ENCODE peak calls at places on chromosomes 5 and 9, in six cellular contexts. C is AG20443, Y is upper lobe of right lung, J is GM13977, P is posterior cingulate gyrus, O is AG04450. L is an unnamed sample.

GRCh38 chr5:174187001-174187400 is 141.5 kb downstream of the NSG2 start:
- DNase-seq in O (no peak), J (no peak), P (no peak), Y (no peak), C (no peak), L (no peak)

GRCh38 chr5:133396187-133396621 is 216.1 kb downstream of the FSTL4 start:
- DNase-seq in P (no peak), J (no peak), C (no peak), O (no peak), Y (no peak), L (no peak)

GRCh38 chr5:67795781-67796477 is 419.6 kb upstream of the PIK3R1 start:
- DNase-seq in O (no peak), C (no peak), P (no peak), J (no peak), Y (no peak), L (no peak)

GRCh38 chr9:28234899-28235277 is 661.6 kb upstream of the C9orf72 start:
- DNase-seq in Y (no peak), O (no peak), C (peak; percentile 3), J (no peak), P (no peak), L (no peak)

GRCh38 chr5:32501623-32502022 is 57.1 kb upstream of the ZFR start:
- DNase-seq in C (no peak), P (no peak), J (no peak), Y (no peak), O (no peak), L (no peak)

GRCh38 chr5:123485275-123485674 is 26.7 kb upstream of the CSNK1G3 start:
- DNase-seq in J (no peak), C (no peak), O (no peak), P (no peak), Y (no peak), L (no peak)

GRCh38 chr9:138047469-138048040 is 170.0 kb downstream of the CACNA1B start:
- DNase-seq in Y (peak; percentile 33), P (no peak), O (no peak), J (no peak), C (no peak), L (no peak)

GRCh38 chr9:78023003-78023741 is 8.4 kb downstream of the GNAQ start:
- DNase-seq in C (no peak), Y (no peak), P (no peak), O (peak; percentile 47), J (no peak), L (no peak)

GRCh38 chr9:2122299-2122698 is 107.2 kb downstream of the SMARCA2 start:
- DNase-seq in C (no peak), O (no peak), J (no peak), Y (no peak), P (no peak), L (no peak)

GRCh38 chr9:130446111-130446861 is 1.5 kb downstream of the ASS1 start:
- DNase-seq in P (peak; percentile 83), Y (peak; percentile 82), C (peak; percentile 94), O (peak; percentile 82), J (no peak), L (peak; percentile 75)

GRCh38 chr5:54785729-54786548 is 199.5 kb downstream of the ESM1 start:
- DNase-seq in J (no peak), C (peak; percentile 26), Y (peak; percentile 68), O (no peak), P (peak; percentile 62), L (no peak)

GRCh38 chr5:108266235-108266634 is 115.7 kb downstream of the FBXL17 start:
- DNase-seq in Y (no peak), C (peak; percentile 7), J (no peak), O (no peak), P (no peak), L (no peak)

GRCh38 chr9:136002886-136003285 is 41.7 kb upstream of the UBAC1 start:
- DNase-seq in Y (no peak), C (peak; percentile 74), J (no peak), O (no peak), P (no peak), L (peak; percentile 87)

GRCh38 chr9:14345586-14346237 is 31.8 kb upstream of the NFIB start:
- DNase-seq in P (no peak), C (no peak), O (no peak), J (no peak), Y (no peak), L (no peak)

GRCh38 chr5:99141534-99142135 is 212.8 kb upstream of the CHD1 start:
- DNase-seq in J (no peak), O (no peak), C (no peak), Y (no peak), P (no peak), L (no peak)

GRCh38 chr5:3060283-3060682 is 308.8 kb upstream of the IRX2 start:
- DNase-seq in P (no peak), O (no peak), J (no peak), C (no peak), Y (no peak), L (no peak)

GRCh38 chr5:115841382-115842088 is at the start of the genes AP3S1 and ATG12:
- DNase-seq in C (peak; percentile 96), O (peak; percentile 66), Y (peak; percentile 96), J (peak; percentile 88), P (peak; percentile 97), L (peak; percentile 85)

GRCh38 chr5:142512041-142512679 is 173.7 kb downstream of the FGF1 start:
- DNase-seq in C (peak; percentile 70), P (no peak), Y (no peak), O (no peak), J (no peak), L (no peak)

GRCh38 chr5:19880859-19881436 is 107.1 kb downstream of the CDH18 start:
- DNase-seq in O (no peak), C (no peak), Y (no peak), P (no peak), J (no peak), L (no peak)

GRCh38 chr9:112541690-112542089 is 55.1 kb downstream of the KIAA1958 start:
- DNase-seq in C (no peak), P (no peak), J (no peak), Y (no peak), O (no peak), L (no peak)

L was measured in hepatic stellate cell.